ENCODE peak calls at places on chromosomes 11 and 22, in five cellular contexts. E is right atrium auricular region, A is fibroblast of pulmonary artery, T is cardiac fibroblast, J is GM06990. X is an unnamed sample.

GRCh38 chr11:61061081-61061826 is 41.0 kb upstream of the CD5 start:
- DNase-seq in E (no peak), A (peak), T (no peak), J (peak), X (peak)

GRCh38 chr11:77602385-77603105 is 12.8 kb downstream of the AQP11 start:
- DNase-seq in E (no peak), A (peak), T (peak), J (no peak), X (no peak)

GRCh38 chr11:134048028-134048427 is 20.8 kb upstream of the JAM3 start:
- DNase-seq in E (no peak), A (no peak), T (no peak), J (no peak), X (no peak)

GRCh38 chr11:2210366-2211112 is 38.9 kb upstream of the TH start:
- DNase-seq in E (peak), A (no peak), T (no peak), J (no peak), X (no peak)

GRCh38 chr11:5196731-5197130 is 3.8 kb downstream of the OR51V1 start:
- DNase-seq in E (no peak), A (no peak), T (no peak), J (no peak), X (no peak)

GRCh38 chr11:128848815-128849455 is 18.2 kb downstream of the KCNJ1 start:
- DNase-seq in E (no peak), A (peak), T (peak), J (peak), X (peak)

GRCh38 chr11:45765836-45766235 is 39.1 kb upstream of the SLC35C1 start:
- DNase-seq in E (no peak), A (peak), T (no peak), J (no peak), X (no peak)

GRCh38 chr11:115996125-115996807 is 492.1 kb upstream of the CADM1 start:
- DNase-seq in E (no peak), A (no peak), T (no peak), J (peak), X (no peak)

GRCh38 chr11:58127350-58127749 is 2.0 kb upstream of the OR9I1 start:
- DNase-seq in E (no peak), A (no peak), T (no peak), J (no peak), X (no peak)

GRCh38 chr11:86160546-86161149 is 83.9 kb upstream of the EED start:
- DNase-seq in E (no peak), A (peak), T (peak), J (no peak), X (no peak)

GRCh38 chr22:46777609-46777970 is 15.1 kb downstream of the TBC1D22A start:
- DNase-seq in E (no peak), A (no peak), T (no peak), J (peak), X (peak)

GRCh38 chr22:32206774-32207758 is 2.2 kb upstream of the RFPL2 start:
- DNase-seq in E (no peak), A (peak), T (peak), J (no peak), X (no peak)

GRCh38 chr11:8956860-8957259 is 7.4 kb downstream of the TMEM9B start:
- DNase-seq in E (no peak), A (no peak), T (no peak), J (no peak), X (no peak)

GRCh38 chr22:43147821-43148220 is 3.5 kb upstream of the TSPO start:
- DNase-seq in E (no peak), A (no peak), T (no peak), J (no peak), X (no peak)

GRCh38 chr11:118442903-118443589 is 6.8 kb downstream of the KMT2A start:
- DNase-seq in E (no peak), A (no peak), T (no peak), J (no peak), X (no peak)

GRCh38 chr11:21675049-21675616 is 517.8 kb upstream of the ANO5 start:
- DNase-seq in E (no peak), A (no peak), T (no peak), J (no peak), X (no peak)

GRCh38 chr11:124676386-124676785 is 2.7 kb downstream of the SPA17 start:
- DNase-seq in E (no peak), A (peak), T (peak), J (no peak), X (no peak)

GRCh38 chr22:39303892-39304671 is 15.3 kb downstream of the RPL3 start:
- DNase-seq in E (no peak), A (no peak), T (no peak), J (no peak), X (no peak)

GRCh38 chr22:39661842-39662676 is 91.5 kb downstream of the CACNA1I start:
- DNase-seq in E (no peak), A (no peak), T (no peak), J (no peak), X (peak)

GRCh38 chr11:93494341-93494740 is 48.9 kb downstream of the SMCO4 start:
- DNase-seq in E (no peak), A (no peak), T (no peak), J (no peak), X (no peak)

GRCh38 chr11:35293034-35293433 is 126.3 kb downstream of the SLC1A2 start:
- DNase-seq in E (no peak), A (no peak), T (no peak), J (no peak), X (no peak)

GRCh38 chr11:72824811-72825505 is 10.7 kb downstream of the ATG16L2 start:
- DNase-seq in E (no peak), A (no peak), T (no peak), J (peak), X (no peak)

GRCh38 chr11:118338637-118339061 is 3.9 kb downstream of the CD3D start:
- DNase-seq in E (no peak), A (peak), T (peak), J (no peak), X (no peak)

GRCh38 chr11:117535201-117535869 is 207.7 kb downstream of the CEP164 start:
- DNase-seq in E (peak), A (no peak), T (no peak), J (no peak), X (no peak)

GRCh38 chr11:73783483-73784020 is 4.1 kb upstream of the MRPL48 start:
- DNase-seq in E (no peak), A (no peak), T (no peak), J (no peak), X (no peak)

GRCh38 chr22:26597026-26597425 is 7.1 kb upstream of the TPST2 start:
- DNase-seq in E (no peak), A (no peak), T (no peak), J (no peak), X (no peak)

GRCh38 chr11:62847767-62848314 is 8.5 kb upstream of the WDR74 start:
- DNase-seq in E (no peak), A (no peak), T (no peak), J (no peak), X (no peak)

GRCh38 chr11:74634537-74634936 is 42.2 kb downstream of the POLD3 start:
- DNase-seq in E (no peak), A (peak), T (peak), J (no peak), X (no peak)

GRCh38 chr11:76217653-76218160 is 11.4 kb upstream of the WNT11 start:
- DNase-seq in E (no peak), A (no peak), T (no peak), J (no peak), X (no peak)

GRCh38 chr22:43177479-43177878 is 9.5 kb downstream of the TTLL12 start:
- DNase-seq in E (no peak), A (no peak), T (no peak), J (no peak), X (no peak)

GRCh38 chr22:35622132-35622913 is 5.2 kb upstream of the MB start:
- DNase-seq in E (no peak), A (no peak), T (no peak), J (no peak), X (no peak)

GRCh38 chr11:31830406-31830805 is 19.3 kb upstream of the PAX6 start:
- DNase-seq in E (no peak), A (no peak), T (no peak), J (no peak), X (no peak)

GRCh38 chr11:2575611-2576051 is 124.2 kb downstream of the KCNQ1OT1 start:
- DNase-seq in E (no peak), A (no peak), T (no peak), J (no peak), X (peak)

GRCh38 chr11:47083913-47084312 is 92.8 kb downstream of the ARFGAP2 start:
- DNase-seq in E (no peak), A (peak), T (peak), J (no peak), X (no peak)

GRCh38 chr11:76140912-76141574 is 65.3 kb downstream of the WNT11 start:
- DNase-seq in E (no peak), A (no peak), T (no peak), J (no peak), X (no peak)

GRCh38 chr11:74784234-74784633 is 35.6 kb downstream of the RNF169 start:
- DNase-seq in E (no peak), A (no peak), T (no peak), J (peak), X (no peak)

DNA sequence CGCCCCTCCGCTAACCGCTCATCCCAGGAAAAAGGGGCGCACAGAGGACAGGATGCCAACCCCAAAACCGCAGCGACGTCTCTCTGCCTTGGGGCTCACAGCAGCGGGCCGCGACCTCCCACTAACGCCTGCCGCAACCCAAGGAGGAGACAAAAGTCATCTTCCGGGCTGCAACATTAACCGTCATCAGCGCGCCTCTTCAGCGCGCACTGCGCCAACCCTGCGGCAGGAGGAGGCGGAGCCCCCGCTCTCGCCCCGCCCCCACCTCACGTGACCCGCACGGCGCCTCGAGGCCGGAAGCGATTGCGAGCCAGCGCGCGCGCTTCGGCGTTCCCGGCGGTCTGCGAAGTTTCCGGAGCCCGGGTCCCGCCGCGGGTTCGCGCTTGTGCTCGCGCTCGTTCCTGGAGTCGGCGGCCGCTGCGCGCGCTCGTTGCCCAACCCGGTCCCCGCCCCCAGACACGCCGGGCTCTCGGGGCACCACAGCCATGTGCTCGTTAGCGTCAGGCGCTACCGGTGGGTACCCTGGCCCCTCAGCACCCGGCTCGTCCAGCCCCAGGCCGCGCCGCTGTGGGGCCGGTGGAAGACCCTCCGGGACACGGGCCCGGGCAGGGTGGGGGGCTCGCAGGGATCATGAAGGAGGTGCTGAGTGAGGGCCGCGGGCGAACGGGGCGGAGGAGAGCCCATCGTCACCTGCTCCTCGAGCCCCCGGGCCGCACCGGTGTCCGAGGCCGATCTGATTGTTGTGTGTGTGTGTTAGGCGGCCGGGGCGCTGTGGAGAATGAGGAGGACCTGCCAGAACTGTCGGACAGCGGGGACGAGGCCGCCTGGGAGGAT is at the start of gene PRMT3:
- DNase-seq in E (peak), A (peak), T (peak), J (peak), X (peak)
- TF ChIP-seq CTCF in E (peak), A (no peak), T (no peak), J (no peak), X (peak)

DNA sequence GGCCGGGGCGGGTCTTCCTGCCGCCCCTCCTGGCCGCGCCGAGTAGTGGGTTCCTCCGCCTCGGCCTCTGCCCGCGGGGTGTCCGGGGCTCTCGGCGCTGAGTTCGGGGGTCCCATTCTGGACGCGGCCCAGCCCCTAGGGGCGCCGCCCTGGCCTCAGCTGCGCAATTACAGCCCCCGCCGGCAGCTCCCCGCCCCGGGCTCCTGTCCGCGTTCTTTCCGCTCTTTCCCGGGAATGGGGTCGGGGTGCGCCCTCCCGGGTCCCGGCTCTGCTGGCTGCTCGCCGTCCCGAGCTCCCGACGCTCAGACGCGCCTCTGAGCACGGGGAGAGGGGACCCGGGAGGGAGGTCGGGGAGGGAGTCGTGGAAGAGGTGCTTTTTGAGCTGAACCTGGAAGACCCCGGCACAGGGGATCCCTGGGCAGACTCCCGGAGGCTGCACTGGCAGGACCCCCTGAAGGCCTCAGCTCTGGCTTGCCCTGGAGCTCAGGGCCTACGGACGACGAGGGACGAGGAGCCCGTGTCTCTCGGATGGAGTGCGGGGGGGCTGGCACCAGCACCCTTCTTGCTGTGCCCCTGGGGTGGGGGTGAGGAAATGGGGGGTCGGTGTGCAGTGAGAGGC is 543 bp downstream of the TSPAN4 start:
- DNase-seq in E (no peak), A (no peak), T (no peak), J (no peak), X (no peak)
- TF ChIP-seq CTCF in E (peak), A (no peak), T (no peak), J (peak), X (no peak)

DNA sequence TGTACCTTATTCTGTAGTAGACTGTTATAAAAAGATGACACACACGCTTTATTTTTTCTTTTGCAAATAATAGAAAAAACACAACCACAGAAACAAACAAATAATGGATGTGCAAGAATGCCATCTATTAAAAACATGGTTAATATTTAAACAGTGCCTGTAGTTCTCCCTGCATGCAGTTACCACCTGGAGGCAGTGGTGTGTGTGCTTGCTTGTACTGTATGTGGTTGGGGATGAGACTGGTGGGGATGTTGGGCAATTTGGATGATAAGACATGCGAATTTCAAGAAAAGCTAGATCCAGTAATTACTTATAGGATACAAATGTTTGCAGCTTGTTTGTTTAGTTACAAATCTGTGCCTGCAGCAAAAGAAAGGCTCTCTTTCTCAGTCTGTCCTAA is 3.6 kb downstream of the C11orf87 start:
- DNase-seq in E (no peak), A (no peak), T (peak), J (no peak), X (no peak)
- TF ChIP-seq CTCF in E (no peak), A (peak), T (no peak), J (no peak), X (no peak)

DNA sequence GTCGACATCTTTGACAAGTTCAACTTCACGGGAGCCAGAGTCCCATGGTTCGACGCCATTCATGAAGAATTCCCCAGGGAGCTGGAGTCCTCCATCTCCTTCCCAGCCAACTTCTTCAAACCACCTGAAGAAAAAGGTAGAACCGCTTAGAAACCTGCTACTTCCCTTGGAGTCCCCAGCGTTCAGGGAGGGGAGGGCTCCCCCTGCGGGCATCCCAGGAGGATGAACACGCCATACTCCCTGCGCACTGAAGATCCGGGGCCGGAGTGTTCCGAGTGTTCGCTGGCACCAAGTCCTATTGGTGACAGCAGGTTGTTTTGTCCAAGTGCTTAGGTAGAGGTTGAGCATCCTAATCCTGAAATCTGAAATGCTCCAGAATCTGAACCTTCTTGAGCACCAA is 51.7 kb upstream of the PRODH start:
- DNase-seq in E (no peak), A (no peak), T (no peak), J (no peak), X (no peak)
- TF ChIP-seq CTCF in E (peak), A (peak), T (peak), J (peak), X (no peak)

DNA sequence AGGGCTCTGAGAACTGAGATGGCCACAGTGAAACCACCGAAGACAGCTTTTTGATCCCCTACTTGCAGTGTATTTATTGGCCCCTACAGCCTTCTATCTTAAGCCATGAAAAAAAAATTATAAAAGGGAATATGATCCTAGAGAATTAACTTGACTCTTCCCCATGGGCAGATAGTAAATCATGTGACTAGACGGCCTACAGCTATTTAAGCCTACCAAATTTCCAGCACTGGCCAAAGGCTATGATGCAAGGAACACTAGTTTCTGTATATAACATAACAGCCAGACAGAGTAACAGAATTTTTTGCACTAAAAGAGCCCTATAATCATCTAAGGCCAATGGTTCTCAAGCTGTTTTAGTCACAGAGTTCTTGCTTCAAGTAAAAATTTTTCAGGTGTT is 53.8 kb downstream of the KCNA4 start:
- DNase-seq in E (no peak), A (no peak), T (no peak), J (no peak), X (no peak)
- TF ChIP-seq CTCF in E (no peak), A (no peak), T (no peak), J (no peak), X (no peak)

GRCh38 chr11:114318361-114318760 is 22.2 kb downstream of the NNMT start:
- DNase-seq in E (no peak), A (no peak), T (no peak), J (no peak), X (no peak)

GRCh38 chr11:114315749-114316368 is 19.7 kb downstream of the NNMT start:
- DNase-seq in E (no peak), A (peak), T (peak), J (no peak), X (no peak)

GRCh38 chr11:114319716-114320328 is 23.6 kb downstream of the NNMT start:
- DNase-seq in E (no peak), A (peak), T (peak), J (no peak), X (no peak)

GRCh38 chr11:114316980-114317675 is 20.9 kb downstream of the NNMT start:
- DNase-seq in E (peak), A (peak), T (peak), J (no peak), X (no peak)

GRCh38 chr11:114317738-114318137 is 21.5 kb downstream of the NNMT start:
- DNase-seq in E (peak), A (peak), T (peak), J (no peak), X (no peak)
- TF ChIP-seq CTCF in E (peak), A (peak), T (peak), J (peak), X (no peak)

DNA sequence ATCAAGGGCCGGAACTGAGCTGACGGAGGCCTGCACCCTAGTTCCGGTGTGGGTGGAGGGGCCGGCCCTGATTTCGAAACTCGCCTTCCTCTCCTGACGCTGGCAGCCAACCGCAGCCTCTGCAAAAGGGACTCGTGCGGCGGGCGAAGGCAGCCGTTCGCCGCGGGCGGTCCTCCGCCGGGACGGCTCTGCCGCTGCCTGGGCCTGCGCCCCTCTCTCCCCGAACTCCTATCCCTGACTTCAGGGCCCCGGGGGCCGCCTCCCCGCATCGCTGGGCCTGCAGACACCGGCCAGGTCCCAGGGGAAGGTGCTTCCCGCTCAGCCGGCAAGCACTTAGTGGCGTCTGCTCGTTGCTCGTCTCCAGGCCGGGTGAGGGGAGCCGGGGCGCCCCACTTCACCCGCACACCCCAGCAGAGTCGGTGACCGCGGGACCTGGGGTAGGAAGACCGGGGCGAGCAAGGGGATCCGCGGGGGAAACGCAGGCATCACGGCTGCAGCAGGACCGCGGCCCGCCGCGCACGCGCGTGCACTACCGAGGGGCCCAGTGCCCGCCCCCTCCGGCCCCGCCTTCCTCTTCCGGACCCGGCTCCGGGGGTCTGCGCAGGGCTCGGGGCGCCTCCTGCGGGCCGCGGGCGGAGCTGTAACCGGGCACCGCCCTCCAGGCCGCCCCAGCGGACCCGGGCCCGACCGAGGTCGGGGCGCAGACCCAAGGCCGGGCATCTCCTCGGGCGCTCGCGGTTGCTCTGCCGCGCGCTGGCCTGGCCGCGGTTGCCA is 464 bp upstream of the ANKRD13D start:
- DNase-seq in E (peak), A (peak), T (peak), J (peak), X (peak)
- TF ChIP-seq CTCF in E (peak), A (no peak), T (no peak), J (peak), X (no peak)

X was measured in activated B cell treated with CpG ODN at 0.5 μM for 24 hours.